ENCODE peak calls at places on chromosomes 12 and 14, in six cellular contexts. C is GM12891, W is HepG2, H is H1, P is K562, M is GM12878. I is an unnamed sample.

GRCh38 chr14:54423991-54424390 is 17.2 kb downstream of the CNIH1 start:
- DNase-seq in C (no peak), W (no peak), H (no peak), P (no peak), M (no peak), I (no peak)

GRCh38 chr12:15227004-15227679 is 5.9 kb upstream of the RERG start:
- DNase-seq in C (peak), W (peak), H (no peak), P (peak), M (no peak), I (no peak)

GRCh38 chr12:124136796-124137195 is 158.1 kb upstream of the RFLNA start:
- DNase-seq in C (no peak), W (no peak), H (no peak), P (no peak), M (no peak), I (no peak)

GRCh38 chr12:116443706-116444589 is 115.2 kb upstream of the MAP1LC3B2 start:
- DNase-seq in C (no peak), W (no peak), H (no peak), P (peak), M (no peak), I (no peak)

GRCh38 chr14:74505831-74506230 is 12.3 kb downstream of the ISCA2 start:
- DNase-seq in C (no peak), W (no peak), H (no peak), P (no peak), M (no peak), I (peak)

GRCh38 chr14:35112641-35113040 is 9.1 kb downstream of the PPP2R3C start:
- DNase-seq in C (no peak), W (no peak), H (no peak), P (peak), M (no peak), I (no peak)

GRCh38 chr12:55738113-55739024 is 4.6 kb upstream of the GDF11 start:
- DNase-seq in C (no peak), W (peak), H (no peak), P (peak), M (peak), I (peak)

GRCh38 chr12:27969011-27969900 is 3.3 kb downstream of the PTHLH start:
- DNase-seq in C (no peak), W (no peak), H (no peak), P (no peak), M (no peak), I (no peak)

GRCh38 chr12:64395739-64396138 is 5.2 kb upstream of the C12orf56 start:
- DNase-seq in C (no peak), W (no peak), H (no peak), P (no peak), M (no peak), I (no peak)

GRCh38 chr14:65255583-65256443 is 153.5 kb upstream of the MAX start:
- DNase-seq in C (no peak), W (peak), H (peak), P (no peak), M (no peak), I (no peak)

GRCh38 chr14:71322660-71323250 is 415.5 kb downstream of the PCNX1 start:
- DNase-seq in C (no peak), W (no peak), H (no peak), P (peak), M (peak), I (no peak)

GRCh38 chr12:120241561-120242274 is 23.8 kb downstream of the PXN start:
- DNase-seq in C (no peak), W (no peak), H (no peak), P (no peak), M (no peak), I (no peak)

GRCh38 chr12:38158428-38159091 is 158.0 kb upstream of the ALG10B start:
- DNase-seq in C (no peak), W (no peak), H (no peak), P (no peak), M (no peak), I (no peak)

GRCh38 chr12:53493610-53494391 is 5.5 kb downstream of the MAP3K12 start:
- DNase-seq in C (no peak), W (no peak), H (no peak), P (peak), M (no peak), I (no peak)

GRCh38 chr12:81598205-81598604 is 160.9 kb downstream of the PPFIA2 start:
- DNase-seq in C (no peak), W (no peak), H (no peak), P (no peak), M (no peak), I (no peak)

GRCh38 chr14:52049271-52049670 is 19.6 kb downstream of the NID2 start:
- DNase-seq in C (no peak), W (no peak), H (no peak), P (no peak), M (no peak), I (no peak)

GRCh38 chr14:33880330-33880729 is 70.5 kb downstream of the EGLN3 start:
- DNase-seq in C (no peak), W (no peak), H (no peak), P (no peak), M (no peak), I (no peak)

GRCh38 chr12:111270773-111271172 is 98.1 kb downstream of the PHETA1 start:
- DNase-seq in C (no peak), W (peak), H (no peak), P (no peak), M (no peak), I (no peak)

GRCh38 chr12:47903151-47903611 is 1.6 kb downstream of the VDR start:
- DNase-seq in C (no peak), W (no peak), H (no peak), P (peak), M (no peak), I (no peak)

GRCh38 chr12:65364021-65364420 is 85.5 kb downstream of the MSRB3 start:
- DNase-seq in C (no peak), W (no peak), H (no peak), P (no peak), M (no peak), I (no peak)

GRCh38 chr14:54901380-54902142 is 1.1 kb downstream of the GCH1 start:
- DNase-seq in C (no peak), W (no peak), H (no peak), P (no peak), M (no peak), I (no peak)

GRCh38 chr14:24231263-24232120 is 675 bp downstream of the NEDD8 start:
- DNase-seq in C (no peak), W (peak), H (no peak), P (peak), M (no peak), I (no peak)

GRCh38 chr12:15720299-15720698 is 68.9 kb downstream of the EPS8 start:
- DNase-seq in C (no peak), W (no peak), H (no peak), P (no peak), M (no peak), I (no peak)

GRCh38 chr14:95497561-95498011 is 18.9 kb downstream of the SYNE3 start:
- DNase-seq in C (no peak), W (no peak), H (no peak), P (no peak), M (no peak), I (no peak)

GRCh38 chr12:67424784-67425183 is 155.6 kb downstream of the CAND1 start:
- DNase-seq in C (no peak), W (no peak), H (no peak), P (no peak), M (no peak), I (no peak)

GRCh38 chr14:69153848-69154208 is 909 bp upstream of the DCAF5 start:
- DNase-seq in C (no peak), W (peak), H (no peak), P (peak), M (no peak), I (no peak)

GRCh38 chr12:79692249-79692619 is 1.5 kb upstream of the PAWR start:
- DNase-seq in C (no peak), W (no peak), H (no peak), P (no peak), M (no peak), I (no peak)

GRCh38 chr12:104458645-104459555 is 2.2 kb downstream of the CHST11 start:
- DNase-seq in C (no peak), W (no peak), H (no peak), P (no peak), M (no peak), I (no peak)

GRCh38 chr14:52834440-52834842 is 43.0 kb upstream of the GNPNAT1 start:
- DNase-seq in C (no peak), W (no peak), H (no peak), P (no peak), M (no peak), I (no peak)

GRCh38 chr12:15796493-15797141 is 7.4 kb upstream of the EPS8 start:
- DNase-seq in C (no peak), W (peak), H (no peak), P (no peak), M (no peak), I (no peak)

GRCh38 chr12:24977060-24977459 is 28.2 kb upstream of the BCAT1 start:
- DNase-seq in C (no peak), W (no peak), H (no peak), P (no peak), M (no peak), I (no peak)

GRCh38 chr14:76091036-76091435 is 60.7 kb upstream of the GPATCH2L start:
- DNase-seq in C (peak), W (peak), H (no peak), P (peak), M (no peak), I (no peak)

GRCh38 chr12:3200032-3200617 is 122.9 kb downstream of the TSPAN9 start:
- DNase-seq in C (no peak), W (no peak), H (peak), P (no peak), M (no peak), I (no peak)

GRCh38 chr12:54125950-54126695 is 62.7 kb downstream of the SMUG1 start:
- DNase-seq in C (no peak), W (no peak), H (no peak), P (no peak), M (no peak), I (peak)

GRCh38 chr14:20305265-20306078 is at the start of gene TTC5:
- DNase-seq in C (peak), W (peak), H (peak), P (peak), M (peak), I (peak)
- TF ChIP-seq POLR2A in C (peak), W (peak), H (peak), P (peak), M (peak), I (peak)

GRCh38 chr12:112798019-112798760 is 6.6 kb downstream of the RPH3A start:
- DNase-seq in C (no peak), W (no peak), H (no peak), P (no peak), M (no peak), I (no peak)
- TF ChIP-seq TAF1 in C (no peak), W (no peak), H (no peak), P (no peak), M (no peak), I (no peak)

GRCh38 chr12:93154753-93155475 is 222.8 kb upstream of the NUDT4 start:
- DNase-seq in C (no peak), W (no peak), H (no peak), P (no peak), M (no peak), I (no peak)
- TF ChIP-seq POLR2A in C (no peak), W (no peak), H (no peak), P (no peak), M (no peak), I (no peak)

DNA sequence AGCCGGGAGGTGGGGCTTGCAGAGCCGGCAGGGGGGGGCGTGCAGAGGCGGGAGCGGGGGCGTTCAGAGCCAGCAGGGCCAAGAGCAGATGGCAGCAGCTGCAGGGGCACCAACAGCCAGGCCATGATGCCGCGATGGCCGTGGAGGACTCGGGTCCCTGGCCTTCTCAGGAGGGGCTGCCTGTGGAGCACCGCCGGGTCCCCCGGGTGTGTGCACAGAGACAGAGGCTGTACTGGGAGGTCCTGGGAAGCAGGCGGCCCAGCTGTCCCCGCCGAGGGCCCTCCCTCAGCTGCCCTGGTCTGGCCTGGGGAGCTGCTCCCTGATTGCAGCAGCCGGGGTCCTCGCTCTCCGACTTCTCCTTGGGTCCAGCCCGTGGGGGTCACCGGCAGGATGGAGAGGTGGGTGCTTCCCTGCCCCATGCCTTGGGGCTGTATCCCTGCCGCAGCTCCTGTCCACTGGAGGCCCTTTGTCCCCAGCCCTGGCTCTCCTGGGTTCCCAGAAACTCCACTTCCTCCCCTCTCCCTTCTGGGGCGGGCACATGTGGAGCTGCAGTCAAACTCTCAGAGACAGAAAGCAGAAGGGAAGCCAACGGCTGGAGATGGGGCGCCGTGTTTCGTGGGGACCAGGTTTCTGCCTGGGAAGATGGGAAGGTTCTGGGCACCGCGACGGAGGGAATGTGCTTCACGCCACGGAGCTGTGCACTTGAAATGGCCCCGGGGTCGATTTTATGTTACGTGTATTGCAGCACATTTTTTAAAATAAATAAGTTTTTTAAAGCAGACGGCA is 75.8 kb upstream of the GALNT9 start:
- DNase-seq in C (no peak), W (no peak), H (no peak), P (no peak), M (no peak), I (no peak)
- TF ChIP-seq TAF1 in C (no peak), W (no peak), H (no peak), P (no peak), M (no peak), I (no peak)

GRCh38 chr14:50978521-50978871 is 34.2 kb upstream of the PYGL start:
- DNase-seq in C (no peak), W (no peak), H (no peak), P (no peak), M (no peak), I (no peak)
- TF ChIP-seq POLR2A in C (no peak), W (no peak), H (no peak), P (no peak), M (no peak), I (no peak)

GRCh38 chr14:77730976-77731497 is 23.1 kb downstream of the SLIRP start:
- DNase-seq in C (no peak), W (no peak), H (no peak), P (no peak), M (no peak), I (no peak)
- TF ChIP-seq TAF1 in C (no peak), W (no peak), H (no peak), P (no peak), M (no peak), I (no peak)

GRCh38 chr14:102994689-102995088 is 62.7 kb downstream of the CDC42BPB start:
- DNase-seq in C (no peak), W (no peak), H (no peak), P (no peak), M (no peak), I (no peak)
- TF ChIP-seq POLR2A in C (no peak), W (no peak), H (no peak), P (no peak), M (no peak), I (no peak)

GRCh38 chr12:820336-820735 is 68.0 kb downstream of the WNK1 start:
- DNase-seq in C (no peak), W (no peak), H (no peak), P (no peak), M (no peak), I (no peak)
- TF ChIP-seq TAF1 in C (no peak), W (no peak), H (no peak), P (no peak), M (no peak), I (no peak)

GRCh38 chr14:91983571-91983970 is 36.1 kb upstream of the FBLN5 start:
- DNase-seq in C (no peak), W (no peak), H (no peak), P (no peak), M (no peak), I (no peak)
- TF ChIP-seq POLR2A in C (no peak), W (no peak), H (no peak), P (no peak), M (no peak), I (no peak)

I was measured in GM12892.